ENCODE peak calls at places on chromosome 21, in four cellular contexts. X, F, M and L are unnamed samples.

GRCh38 chr21:46515109-46515508 is 56.4 kb downstream of the DIP2A start:
- DNase-seq in X (no peak), F (peak; percentile 5), M (no peak), L (peak; percentile 18)

GRCh38 chr21:44487831-44488230 is 32.5 kb downstream of the LRRC3 start:
- DNase-seq in X (no peak), F (no peak), M (no peak), L (peak; percentile 36)

GRCh38 chr21:28336299-28336698 is 656.4 kb downstream of the LTN1 start:
- DNase-seq in X (no peak), F (no peak), M (no peak), L (peak; percentile 43)

GRCh38 chr21:34635307-34635706 is 20.4 kb upstream of the RCAN1 start:
- DNase-seq in X (no peak), F (no peak), M (no peak), L (no peak)

GRCh38 chr21:45228656-45229240 is 58.9 kb downstream of the POFUT2 start:
- DNase-seq in X (no peak), F (no peak), M (no peak), L (no peak)

GRCh38 chr21:22827422-22827821 is 1829.2 kb downstream of the NCAM2 start:
- DNase-seq in X (no peak), F (no peak), M (no peak), L (no peak)

GRCh38 chr21:29888437-29888836 is 51.4 kb downstream of the GRIK1 start:
- DNase-seq in X (no peak), F (no peak), M (no peak), L (no peak)

GRCh38 chr21:43659136-43660000 is at the start of the genes HSF2BP and RRP1B:
- DNase-seq in X (peak; percentile 87), F (peak; percentile 85), M (peak; percentile 81), L (peak; percentile 90)

GRCh38 chr21:37453350-37453749 is 86.8 kb downstream of the DYRK1A start:
- DNase-seq in X (no peak), F (no peak), M (no peak), L (no peak)

GRCh38 chr21:17793675-17794123 is 25.5 kb downstream of the C21orf91 start:
- DNase-seq in X (no peak), F (no peak), M (no peak), L (peak; percentile 16)

GRCh38 chr21:45981641-45982255 is at the start of gene COL6A1:
- DNase-seq in X (peak; percentile 77), F (no peak), M (peak; percentile 61), L (no peak)

GRCh38 chr21:39313042-39313456 is 383 bp downstream of the BRWD1 start:
- DNase-seq in X (peak; percentile 47), F (no peak), M (peak; percentile 44), L (no peak)

GRCh38 chr21:43590220-43590619 is 69.1 kb downstream of the HSF2BP start:
- DNase-seq in X (no peak), F (no peak), M (no peak), L (no peak)

GRCh38 chr21:22791986-22792560 is 1793.9 kb downstream of the NCAM2 start:
- DNase-seq in X (peak; percentile 28), F (peak; percentile 26), M (peak; percentile 18), L (peak; percentile 64)

GRCh38 chr21:14480601-14481000 is 65.5 kb downstream of the SAMSN1 start:
- DNase-seq in X (no peak), F (no peak), M (peak; percentile 49), L (no peak)

GRCh38 chr21:35614412-35614901 is 445.9 kb downstream of the SETD4 start:
- DNase-seq in X (no peak), F (no peak), M (no peak), L (no peak)

GRCh38 chr21:45135122-45135521 is 60.7 kb downstream of the ADARB1 start:
- DNase-seq in X (no peak), F (no peak), M (no peak), L (no peak)

GRCh38 chr21:39451332-39452206 is at the start of gene SH3BGR:
- DNase-seq in X (peak; percentile 36), F (no peak), M (peak; percentile 34), L (no peak)

GRCh38 chr21:34792504-34793089 is 123.8 kb downstream of the CLIC6 start:
- DNase-seq in X (no peak), F (no peak), M (no peak), L (no peak)

GRCh38 chr21:26157842-26158241 is 12.7 kb downstream of the APP start:
- DNase-seq in X (no peak), F (no peak), M (no peak), L (no peak)

GRCh38 chr21:28227881-28228623 is 764.6 kb downstream of the LTN1 start:
- DNase-seq in X (no peak), F (no peak), M (no peak), L (no peak)

GRCh38 chr21:35019631-35020032 is 29.5 kb downstream of the RUNX1 start:
- DNase-seq in X (no peak), F (no peak), M (peak; percentile 87), L (no peak)

GRCh38 chr21:44047996-44048560 is 36.0 kb downstream of the TRAPPC10 start:
- DNase-seq in X (no peak), F (no peak), M (no peak), L (no peak)

GRCh38 chr21:44708213-44708865 is 3.0 kb downstream of the TSPEAR start:
- DNase-seq in X (no peak), F (no peak), M (peak; percentile 13), L (no peak)

GRCh38 chr21:36908260-36908908 is 58.1 kb downstream of the HLCS start:
- DNase-seq in X (no peak), F (no peak), M (no peak), L (no peak)

GRCh38 chr21:46111857-46112730 is 14.2 kb downstream of the COL6A2 start:
- DNase-seq in X (no peak), F (no peak), M (no peak), L (no peak)

GRCh38 chr21:44793269-44794030 is 8.2 kb downstream of the UBE2G2 start:
- DNase-seq in X (peak; percentile 65), F (peak; percentile 44), M (peak; percentile 54), L (peak; percentile 52)

GRCh38 chr21:18499761-18500376 is 96.3 kb upstream of the TMPRSS15 start:
- DNase-seq in X (peak; percentile 69), F (peak; percentile 42), M (peak; percentile 30), L (peak; percentile 67)

GRCh38 chr21:35400233-35400939 is 351.3 kb upstream of the RUNX1 start:
- DNase-seq in X (no peak), F (peak; percentile 52), M (peak; percentile 50), L (peak; percentile 86)

GRCh38 chr21:37469441-37469840 is 102.9 kb downstream of the DYRK1A start:
- DNase-seq in X (no peak), F (no peak), M (no peak), L (no peak)

GRCh38 chr21:31034378-31034777 is 3.9 kb downstream of the KRTAP19-8 start:
- DNase-seq in X (no peak), F (no peak), M (no peak), L (no peak)